ENCODE peak calls at places on chromosomes 13 and 19, in nine cellular contexts. K is activated B cell treated with CpG ODN at 0.5 μM for 24 hours; F is DMS79; L is stimulated activated CD4-positive, alpha-beta T cell treated with anti-CD3 and anti-CD28 coated beads, Interleukin-2, amount 100 ng/mL, for 48 hours; Z is adipocyte; P is activated T-cell treated with anti-CD3 and anti-CD28 coated beads, Interleukin-2, amount 50 U/mL, for 48 hours; Q is AG09319; H is AG10803; C is endothelial cell. O is an unnamed sample.

GRCh38 chr13:34151885-34152284 is 333.9 kb downstream of the RFC3 start:
- DNase-seq in K (no peak), F (peak; percentile 39), L (no peak), Z (no peak), P (no peak), Q (no peak), H (no peak), C (no peak), O (no peak)

GRCh38 chr19:16117594-16118033 is 5.9 kb downstream of the RAB8A start:
- DNase-seq in K (peak; percentile 28), F (no peak), L (no peak), Z (no peak), P (peak; percentile 44), Q (no peak), H (no peak), C (no peak), O (no peak)

GRCh38 chr13:106373304-106373988 is 162.0 kb downstream of the EFNB2 start:
- DNase-seq in K (no peak), F (peak; percentile 83), L (no peak), Z (peak; percentile 43), P (no peak), Q (no peak), H (no peak), C (no peak), O (no peak)

GRCh38 chr13:76791290-76791664 is 94.9 kb downstream of the KCTD12 start:
- DNase-seq in K (no peak), F (no peak), L (no peak), Z (no peak), P (no peak), Q (no peak), H (no peak), C (no peak), O (no peak)

GRCh38 chr19:6737284-6737872 is at the start of gene GPR108:
- DNase-seq in K (peak; percentile 98), F (peak; percentile 99), L (peak; percentile 97), Z (peak; percentile 100), P (peak; percentile 99), Q (peak; percentile 100), H (peak; percentile 100), C (peak; percentile 99), O (peak; percentile 100)

GRCh38 chr13:110334256-110334655 is 27.2 kb downstream of the COL4A2 start:
- DNase-seq in K (no peak), F (no peak), L (no peak), Z (no peak), P (no peak), Q (no peak), H (peak; percentile 73), C (no peak), O (no peak)

GRCh38 chr19:12994701-12995595 is at the start of gene NFIX:
- DNase-seq in K (peak; percentile 53), F (no peak), L (peak; percentile 49), Z (peak; percentile 90), P (peak; percentile 67), Q (no peak), H (peak; percentile 68), C (peak; percentile 42), O (peak; percentile 75)

GRCh38 chr13:21976159-21976558 is 305.3 kb downstream of the FGF9 start:
- DNase-seq in K (no peak), F (no peak), L (no peak), Z (no peak), P (no peak), Q (no peak), H (no peak), C (no peak), O (no peak)

GRCh38 chr13:19960673-19961015 is 2.1 kb downstream of the ZMYM2 start:
- DNase-seq in K (no peak), F (no peak), L (no peak), Z (no peak), P (no peak), Q (no peak), H (no peak), C (no peak), O (no peak)

GRCh38 chr19:54030895-54031586 is 32.7 kb downstream of the VSTM1 start:
- DNase-seq in K (no peak), F (no peak), L (no peak), Z (peak; percentile 48), P (no peak), Q (no peak), H (peak; percentile 27), C (peak; percentile 24), O (no peak)

GRCh38 chr13:33918199-33918932 is 100.4 kb downstream of the RFC3 start:
- DNase-seq in K (no peak), F (no peak), L (no peak), Z (peak; percentile 95), P (no peak), Q (peak; percentile 70), H (peak; percentile 86), C (no peak), O (peak; percentile 97)

GRCh38 chr13:108902557-108903155 is 273.2 kb downstream of the MYO16 start:
- DNase-seq in K (no peak), F (no peak), L (no peak), Z (peak; percentile 78), P (no peak), Q (no peak), H (no peak), C (no peak), O (peak; percentile 66)

GRCh38 chr13:31009166-31009565 is 76.7 kb downstream of the TEX26 start:
- DNase-seq in K (no peak), F (no peak), L (no peak), Z (no peak), P (no peak), Q (no peak), H (no peak), C (no peak), O (no peak)

GRCh38 chr19:29278716-29279115 is 65.8 kb upstream of the UQCRFS1 start:
- DNase-seq in K (no peak), F (no peak), L (no peak), Z (no peak), P (no peak), Q (no peak), H (no peak), C (no peak), O (no peak)

GRCh38 chr19:3458595-3459284 is 21.6 kb downstream of the SMIM24 start:
- DNase-seq in K (no peak), F (no peak), L (no peak), Z (no peak), P (no peak), Q (no peak), H (no peak), C (no peak), O (no peak)

GRCh38 chr13:110279684-110280083 is 27.3 kb downstream of the COL4A1 start:
- DNase-seq in K (no peak), F (no peak), L (no peak), Z (no peak), P (no peak), Q (no peak), H (no peak), C (no peak), O (no peak)

GRCh38 chr13:31088826-31089420 is 72.8 kb downstream of the HSPH1 start:
- DNase-seq in K (no peak), F (no peak), L (no peak), Z (no peak), P (no peak), Q (no peak), H (no peak), C (no peak), O (no peak)

GRCh38 chr19:658916-659839 is 3.8 kb downstream of the RNF126 start:
- DNase-seq in K (no peak), F (no peak), L (no peak), Z (no peak), P (no peak), Q (no peak), H (peak; percentile 88), C (no peak), O (no peak)

GRCh38 chr19:18311495-18311894 is 11.4 kb downstream of the LSM4 start:
- DNase-seq in K (no peak), F (no peak), L (no peak), Z (no peak), P (no peak), Q (no peak), H (no peak), C (no peak), O (no peak)

GRCh38 chr13:93778548-93778947 is 551.9 kb downstream of the GPC6 start:
- DNase-seq in K (no peak), F (no peak), L (no peak), Z (no peak), P (no peak), Q (no peak), H (no peak), C (no peak), O (no peak)

GRCh38 chr13:40190656-40191100 is 475.8 kb downstream of the FOXO1 start:
- DNase-seq in K (no peak), F (no peak), L (peak; percentile 48), Z (peak; percentile 8), P (peak; percentile 59), Q (no peak), H (peak; percentile 57), C (no peak), O (peak; percentile 67)

GRCh38 chr13:22014469-22014868 is 343.6 kb downstream of the FGF9 start:
- DNase-seq in K (no peak), F (no peak), L (no peak), Z (no peak), P (no peak), Q (no peak), H (peak; percentile 72), C (no peak), O (no peak)